ENCODE peak calls at places on chromosomes 16 and 17, in six cellular contexts. P is A549, N is GM12878, R is K562, B is SK-N-SH, U is HepG2. O is an unnamed sample.
A peak's percentile ranks its signal among the peaks of the same experiment; 100 is the strongest.

GRCh38 chr16:26394409-26394808 is 672.3 kb upstream of the C16orf82 start:
- DNase-seq in P (no peak), N (no peak), R (no peak), B (no peak), U (no peak), O (no peak)

GRCh38 chr17:153851-154250 is 16.5 kb downstream of the SCGB1C2 start:
- DNase-seq in P (no peak), N (no peak), R (no peak), B (no peak), U (no peak), O (no peak)

GRCh38 chr16:75733305-75734141 is 7.2 kb upstream of the CPHXL start:
- DNase-seq in P (no peak), N (no peak), R (no peak), B (no peak), U (no peak), O (no peak)

GRCh38 chr16:1884155-1884760 is 12.3 kb upstream of the MEIOB start:
- DNase-seq in P (peak; percentile 72), N (no peak), R (peak; percentile 56), B (peak; percentile 57), U (peak; percentile 63), O (no peak)

GRCh38 chr17:47633996-47634395 is 15.7 kb upstream of the KPNB1 start:
- DNase-seq in P (no peak), N (no peak), R (no peak), B (no peak), U (no peak), O (no peak)

GRCh38 chr17:63841350-63842172 is 924 bp downstream of the SMARCD2 start:
- DNase-seq in P (no peak), N (no peak), R (peak; percentile 29), B (peak; percentile 89), U (peak; percentile 36), O (no peak)

GRCh38 chr17:42456223-42457106 is 2.2 kb upstream of the ATP6V0A1 start:
- DNase-seq in P (no peak), N (peak; percentile 57), R (peak; percentile 62), B (no peak), U (no peak), O (no peak)

GRCh38 chr17:47846741-47847340 is 4.1 kb downstream of the SP6 start:
- DNase-seq in P (no peak), N (no peak), R (no peak), B (no peak), U (no peak), O (peak; percentile 78)

GRCh38 chr16:87185313-87185712 is 131.9 kb downstream of the C16orf95 start:
- DNase-seq in P (no peak), N (no peak), R (no peak), B (no peak), U (no peak), O (no peak)

GRCh38 chr17:57481901-57482300 is 225.6 kb downstream of the MSI2 start:
- DNase-seq in P (no peak), N (no peak), R (peak; percentile 58), B (no peak), U (no peak), O (no peak)

DNA sequence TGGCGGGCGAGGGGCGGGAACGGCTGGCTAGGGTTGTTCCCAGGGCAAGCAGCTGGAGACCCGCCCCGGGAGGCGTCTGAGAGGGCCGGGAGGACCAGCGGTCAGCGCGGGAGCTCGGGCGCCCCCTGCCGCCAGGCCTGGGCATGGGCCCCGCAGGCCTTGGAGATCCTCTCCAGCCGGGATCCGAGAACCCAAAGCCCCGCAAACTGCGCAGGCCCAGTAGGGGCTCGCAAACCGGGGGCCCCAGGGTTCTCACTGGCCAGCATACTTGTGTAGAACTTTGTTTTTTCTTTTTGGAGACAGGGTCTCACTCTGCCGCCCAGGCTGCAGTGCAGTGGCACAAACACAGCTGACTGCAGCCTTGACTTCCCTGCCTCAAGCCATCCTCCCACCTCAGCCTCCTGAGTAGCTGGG is 20.8 kb upstream of the ZNF423 start:
- DNase-seq in P (peak; percentile 90), N (no peak), R (peak; percentile 85), B (peak; percentile 92), U (no peak), O (peak; percentile 99)
- TF ChIP-seq CHD2 in P (no peak), N (no peak), R (no peak), B (no peak), U (no peak), O (no peak)

GRCh38 chr17:61065263-61065773 is 334.3 kb upstream of the TBX2 start:
- DNase-seq in P (peak; percentile 10), N (no peak), R (no peak), B (peak; percentile 40), U (peak; percentile 86), O (no peak)
- TF ChIP-seq CHD2 in P (no peak), N (no peak), R (no peak), B (peak; percentile 49), U (no peak), O (no peak)

GRCh38 chr17:34569591-34569990 is 9.8 kb upstream of the TMEM132E start:
- DNase-seq in P (no peak), N (no peak), R (no peak), B (no peak), U (no peak), O (no peak)
- TF ChIP-seq CHD2 in P (no peak), N (no peak), R (no peak), B (no peak), U (no peak), O (no peak)

GRCh38 chr17:75078097-75079022 is 9.4 kb upstream of the SLC16A5 start:
- DNase-seq in P (peak; percentile 86), N (peak; percentile 40), R (no peak), B (no peak), U (no peak), O (no peak)
- TF ChIP-seq CHD2 in P (no peak), N (peak; percentile 20), R (no peak), B (no peak), U (no peak), O (no peak)

GRCh38 chr16:84177740-84178070 is 9.2 kb downstream of the TAF1C start:
- DNase-seq in P (no peak), N (no peak), R (no peak), B (no peak), U (no peak), O (no peak)

GRCh38 chr16:84176192-84177053 is 10.4 kb downstream of the TAF1C start:
- DNase-seq in P (no peak), N (no peak), R (no peak), B (no peak), U (peak; percentile 31), O (no peak)

GRCh38 chr16:84174396-84174795 is 12.5 kb downstream of the TAF1C start:
- DNase-seq in P (no peak), N (no peak), R (no peak), B (no peak), U (no peak), O (no peak)

GRCh38 chr16:84178146-84178765 is 8.6 kb downstream of the TAF1C start:
- DNase-seq in P (no peak), N (no peak), R (no peak), B (no peak), U (no peak), O (no peak)

GRCh38 chr16:84175351-84176081 is 11.3 kb downstream of the TAF1C start:
- DNase-seq in P (peak; percentile 55), N (peak; percentile 19), R (peak; percentile 80), B (peak; percentile 91), U (peak; percentile 65), O (peak; percentile 34)
- TF ChIP-seq CHD2 in P (no peak), N (no peak), R (no peak), B (peak; percentile 18), U (no peak), O (no peak)

GRCh38 chr16:13957197-13958078 is 37.5 kb downstream of the ERCC4 start:
- DNase-seq in P (peak; percentile 76), N (peak; percentile 56), R (peak; percentile 56), B (peak; percentile 37), U (peak; percentile 94), O (no peak)

GRCh38 chr16:13962232-13962631 is 42.3 kb downstream of the ERCC4 start:
- DNase-seq in P (no peak), N (no peak), R (no peak), B (no peak), U (no peak), O (no peak)

GRCh38 chr16:13959626-13960025 is 39.7 kb downstream of the ERCC4 start:
- DNase-seq in P (no peak), N (no peak), R (no peak), B (no peak), U (no peak), O (no peak)

GRCh38 chr16:13958438-13958837 is 38.5 kb downstream of the ERCC4 start:
- DNase-seq in P (peak; percentile 55), N (no peak), R (no peak), B (no peak), U (no peak), O (no peak)

DNA sequence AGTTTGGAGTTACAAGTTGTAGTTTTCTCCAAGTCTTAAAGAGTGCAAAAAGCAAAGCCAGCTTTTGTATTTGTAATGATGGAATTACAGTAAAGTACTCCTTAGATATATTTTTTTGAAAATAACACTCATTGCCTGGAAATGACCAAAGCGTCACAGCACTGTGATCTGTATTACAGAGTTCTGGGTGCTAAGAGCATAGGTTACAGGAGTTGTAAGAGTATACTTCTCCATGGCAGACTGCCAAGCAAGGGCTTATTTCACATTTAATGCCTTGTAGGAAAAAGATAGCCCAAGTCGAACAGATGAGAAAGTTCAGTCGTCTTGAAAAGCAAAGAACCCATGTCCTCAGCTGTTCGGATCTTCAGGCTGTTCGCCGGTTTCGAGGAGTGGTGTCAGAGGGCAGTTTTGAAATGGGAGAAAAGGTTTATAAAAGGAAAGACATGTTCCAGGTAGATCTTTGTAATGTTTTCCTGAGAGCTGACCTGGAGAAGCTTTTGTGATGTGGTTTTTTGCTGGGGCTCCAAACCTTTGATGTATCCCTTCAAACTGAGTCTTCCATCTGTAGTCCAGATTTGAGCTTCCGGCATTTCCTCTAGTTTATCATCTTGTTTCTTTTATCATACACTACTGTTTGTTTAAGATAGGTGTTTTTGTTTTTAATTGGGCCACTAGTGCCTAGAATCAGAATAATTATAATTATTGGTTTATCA is 41.3 kb downstream of the ERCC4 start:
- DNase-seq in P (no peak), N (no peak), R (no peak), B (no peak), U (peak; percentile 56), O (no peak)
- TF ChIP-seq CHD2 in P (no peak), N (no peak), R (no peak), B (no peak), U (no peak), O (no peak)

O was measured in H1.